ENCODE peak calls at places on chromosomes 16 and 17, in four cellular contexts. One of them, this sample, is unnamed. For H3K36me3, the result is how much of the 10 kb centered on the place peaks cover.

GRCh38 chr16:27450836-27451341 is 48.9 kb downstream of the IL21R start:
- DNase-seq in ovary: no peak
- DNase-seq in tibial artery: no peak
- DNase-seq in H1: no peak
- DNase-seq in this sample: peak

GRCh38 chr16:84638195-84638806 is 10.0 kb upstream of the KLHL36 start:
- DNase-seq in ovary: no peak
- DNase-seq in tibial artery: no peak
- DNase-seq in H1: no peak
- DNase-seq in this sample: no peak

GRCh38 chr17:62617894-62618472 is 9.5 kb upstream of the MRC2 start:
- DNase-seq in ovary: no peak
- DNase-seq in tibial artery: no peak
- DNase-seq in H1: no peak
- DNase-seq in this sample: peak

GRCh38 chr16:74868501-74868900 is 93.9 kb upstream of the FA2H start:
- DNase-seq in ovary: no peak
- DNase-seq in tibial artery: no peak
- DNase-seq in H1: no peak
- DNase-seq in this sample: no peak

GRCh38 chr17:50048146-50048720 is 7.7 kb upstream of the ITGA3 start:
- DNase-seq in ovary: no peak
- DNase-seq in tibial artery: no peak
- DNase-seq in H1: no peak
- DNase-seq in this sample: no peak

GRCh38 chr16:72749091-72749490 is 298.8 kb downstream of the ZFHX3 start:
- DNase-seq in ovary: no peak
- DNase-seq in tibial artery: no peak
- DNase-seq in H1: no peak
- DNase-seq in this sample: no peak

GRCh38 chr17:61997649-61998048 is 67.4 kb downstream of the MED13 start:
- DNase-seq in ovary: no peak
- DNase-seq in tibial artery: no peak
- DNase-seq in H1: no peak
- DNase-seq in this sample: no peak

GRCh38 chr16:50585331-50585776 is 37.2 kb downstream of the NKD1 start:
- DNase-seq in ovary: peak
- DNase-seq in tibial artery: peak
- DNase-seq in H1: no peak
- DNase-seq in this sample: no peak

GRCh38 chr16:17359778-17360177 is 111.0 kb downstream of the XYLT1 start:
- DNase-seq in ovary: no peak
- DNase-seq in tibial artery: no peak
- DNase-seq in H1: no peak
- DNase-seq in this sample: no peak

GRCh38 chr16:1929578-1930337 is 11.5 kb upstream of the HS3ST6 start:
- DNase-seq in ovary: peak
- DNase-seq in tibial artery: peak
- DNase-seq in H1: peak
- DNase-seq in this sample: peak

GRCh38 chr17:71494045-71494444 is 626.8 kb upstream of the SOX9 start:
- DNase-seq in ovary: no peak
- DNase-seq in tibial artery: no peak
- DNase-seq in H1: no peak
- DNase-seq in this sample: no peak

GRCh38 chr17:59329558-59330313 is 1.7 kb upstream of the YPEL2 start:
- DNase-seq in ovary: peak
- DNase-seq in tibial artery: peak
- DNase-seq in H1: peak
- DNase-seq in this sample: peak

GRCh38 chr17:8789743-8790142 is 9.4 kb downstream of the MFSD6L start:
- DNase-seq in ovary: no peak
- DNase-seq in tibial artery: no peak
- DNase-seq in H1: no peak
- DNase-seq in this sample: peak

GRCh38 chr17:56835259-56835575 is 1.3 kb downstream of the DGKE start:
- DNase-seq in ovary: no peak
- DNase-seq in tibial artery: no peak
- DNase-seq in H1: no peak
- DNase-seq in this sample: no peak

GRCh38 chr16:8647721-8648318 is 26.3 kb downstream of the METTL22 start:
- DNase-seq in ovary: no peak
- DNase-seq in tibial artery: no peak
- DNase-seq in H1: no peak
- DNase-seq in this sample: no peak

GRCh38 chr17:41455236-41455635 is 11.9 kb downstream of the KRT32 start:
- DNase-seq in ovary: no peak
- DNase-seq in tibial artery: no peak
- DNase-seq in H1: no peak
- DNase-seq in this sample: no peak

GRCh38 chr16:11610121-11610505 is 23.4 kb upstream of the LITAF start:
- DNase-seq in ovary: no peak
- DNase-seq in tibial artery: no peak
- DNase-seq in H1: no peak
- DNase-seq in this sample: no peak

GRCh38 chr16:12658506-12658905 is 145.2 kb downstream of the CPPED1 start:
- DNase-seq in ovary: no peak
- DNase-seq in tibial artery: no peak
- DNase-seq in H1: no peak
- DNase-seq in this sample: no peak

GRCh38 chr17:14756469-14756868 is 455.6 kb downstream of the HS3ST3B1 start:
- DNase-seq in ovary: no peak
- DNase-seq in tibial artery: no peak
- DNase-seq in H1: no peak
- DNase-seq in this sample: no peak

GRCh38 chr16:80739523-80739922 is 64.9 kb downstream of the CDYL2 start:
- DNase-seq in ovary: no peak
- DNase-seq in tibial artery: no peak
- DNase-seq in H1: no peak
- DNase-seq in this sample: no peak

GRCh38 chr17:48181653-48182052 is 74.1 kb downstream of the SNX11 start:
- DNase-seq in ovary: no peak
- DNase-seq in tibial artery: no peak
- DNase-seq in H1: no peak
- DNase-seq in this sample: peak

GRCh38 chr16:30183236-30183960 is at the start of gene CORO1A:
- DNase-seq in ovary: peak
- DNase-seq in tibial artery: peak
- DNase-seq in H1: peak
- DNase-seq in this sample: peak

GRCh38 chr17:29615492-29616299 is 7.0 kb downstream of the CORO6 start:
- DNase-seq in ovary: peak
- DNase-seq in tibial artery: peak
- DNase-seq in H1: peak
- DNase-seq in this sample: peak

GRCh38 chr17:2374549-2375285 is 26.1 kb downstream of the MNT start:
- DNase-seq in ovary: no peak
- DNase-seq in tibial artery: no peak
- DNase-seq in H1: no peak
- DNase-seq in this sample: no peak
- H3K36me3 ChIP-seq in ovary: under half
- H3K36me3 ChIP-seq in tibial artery: half or more
- H3K36me3 ChIP-seq in H1: under half
- H3K36me3 ChIP-seq in this sample: under half

DNA sequence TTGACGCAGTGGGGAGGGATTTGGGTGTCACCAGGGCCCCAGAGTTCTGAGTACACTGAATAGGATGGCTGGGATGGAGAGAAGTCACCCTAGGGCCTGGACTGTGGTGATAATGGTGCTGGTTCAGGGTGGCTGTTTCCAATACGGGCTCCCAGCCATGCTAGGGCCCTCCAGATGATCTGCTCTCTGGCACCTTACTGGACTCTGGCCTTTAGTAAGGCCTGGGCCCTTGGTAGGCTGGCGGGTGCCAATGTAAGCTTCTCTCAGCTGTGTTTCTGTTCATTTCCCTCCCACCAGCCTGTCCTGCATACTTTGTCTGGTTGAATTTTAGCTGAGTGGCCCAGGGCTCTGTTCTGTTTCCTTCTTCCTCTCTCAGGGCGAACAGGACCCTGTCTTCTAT is 2.8 kb downstream of the PLA2G15 start:
- DNase-seq in ovary: no peak
- DNase-seq in tibial artery: no peak
- DNase-seq in H1: no peak
- DNase-seq in this sample: no peak
- H3K4me3 ChIP-seq in ovary: no peak
- H3K4me3 ChIP-seq in tibial artery: no peak
- H3K4me3 ChIP-seq in H1: no peak
- H3K4me3 ChIP-seq in this sample: no peak

DNA sequence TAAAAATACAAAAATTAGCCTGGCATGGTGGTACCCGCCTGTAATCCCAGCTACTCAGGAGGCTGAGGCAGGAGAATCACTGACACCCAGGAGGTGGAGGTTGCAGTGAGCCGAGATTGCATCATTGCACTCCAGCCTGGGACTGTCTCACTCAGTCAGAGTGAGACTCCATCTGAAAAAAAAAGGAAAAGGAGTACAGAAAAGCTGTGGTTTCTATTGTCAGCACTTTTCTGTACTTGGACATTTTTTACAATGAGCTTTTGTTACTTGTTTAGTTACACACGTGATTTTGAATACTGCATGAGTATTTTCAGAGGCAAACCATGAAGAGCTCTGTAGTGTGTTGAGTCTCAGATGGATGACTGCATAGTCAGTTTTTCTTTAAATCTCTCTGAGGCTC is 26.3 kb downstream of the ZC3H18 start:
- DNase-seq in ovary: no peak
- DNase-seq in tibial artery: no peak
- DNase-seq in H1: no peak
- DNase-seq in this sample: no peak
- H3K36me3 ChIP-seq in ovary: under half
- H3K36me3 ChIP-seq in tibial artery: under half
- H3K36me3 ChIP-seq in H1: under half
- H3K36me3 ChIP-seq in this sample: under half

DNA sequence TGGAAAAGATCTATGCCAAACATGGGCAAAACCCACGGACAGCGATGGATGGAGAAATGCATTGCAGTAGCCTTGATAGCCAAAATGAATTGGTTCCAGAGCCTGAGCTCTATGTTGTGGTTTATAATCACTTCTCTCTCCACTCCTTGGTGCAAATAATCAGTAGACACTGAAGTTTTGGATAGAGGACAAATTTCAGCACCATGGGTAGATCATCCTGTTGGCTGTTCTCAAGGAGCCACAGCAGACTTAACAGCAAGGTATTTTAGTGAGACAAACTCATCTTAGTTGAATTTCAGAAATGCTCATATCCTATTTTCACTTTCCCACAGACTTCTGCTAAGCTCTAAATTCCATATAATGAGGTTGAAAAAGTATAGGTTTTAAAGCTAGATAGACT is 88.3 kb upstream of the CCL1 start:
- DNase-seq in ovary: no peak
- DNase-seq in tibial artery: no peak
- DNase-seq in H1: no peak
- DNase-seq in this sample: no peak
- H3K4me3 ChIP-seq in ovary: no peak
- H3K4me3 ChIP-seq in tibial artery: no peak
- H3K4me3 ChIP-seq in H1: no peak
- H3K4me3 ChIP-seq in this sample: no peak

GRCh38 chr16:47236716-47237115 is 93.0 kb upstream of the NETO2 start:
- DNase-seq in ovary: no peak
- DNase-seq in tibial artery: no peak
- DNase-seq in H1: no peak
- DNase-seq in this sample: peak
- H3K36me3 ChIP-seq in ovary: under half
- H3K36me3 ChIP-seq in tibial artery: under half
- H3K36me3 ChIP-seq in H1: under half
- H3K36me3 ChIP-seq in this sample: under half

DNA sequence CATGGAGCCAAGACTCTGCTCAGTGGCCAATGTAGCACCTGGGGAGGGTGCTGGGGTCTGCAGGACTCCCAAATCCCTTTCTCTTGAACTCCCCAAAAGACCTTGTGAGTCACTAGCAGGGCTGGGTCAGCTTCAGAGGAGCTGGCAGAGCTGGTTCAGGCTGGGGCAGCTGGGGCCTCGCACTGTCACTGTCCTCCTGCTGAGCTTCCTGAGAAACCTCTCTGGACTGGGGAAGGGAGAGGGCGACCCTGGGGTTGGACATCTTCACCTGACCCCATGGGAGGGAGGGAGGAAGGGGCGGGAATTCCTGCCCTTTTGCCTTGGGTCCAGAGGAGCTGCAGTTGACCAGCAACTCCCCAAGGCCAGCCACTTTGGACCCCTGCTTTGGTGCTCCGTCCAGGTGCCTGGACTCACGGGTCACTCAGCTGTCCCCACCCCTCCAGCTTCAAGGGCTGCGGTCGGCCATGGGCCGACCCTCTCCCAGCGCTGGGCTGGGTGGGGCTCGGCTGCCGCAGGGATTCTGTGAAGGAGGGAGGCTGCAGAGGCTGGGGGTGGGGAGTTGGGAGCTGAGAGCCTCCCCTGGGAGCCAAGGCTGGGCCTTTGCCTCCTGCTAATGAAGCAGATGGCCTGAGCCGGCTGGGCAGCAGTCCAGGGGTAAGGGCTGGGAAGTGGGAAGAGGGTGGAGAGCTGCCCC is 9.2 kb downstream of the FMNL1 start:
- DNase-seq in ovary: no peak
- DNase-seq in tibial artery: no peak
- DNase-seq in H1: no peak
- DNase-seq in this sample: peak
- H3K4me3 ChIP-seq in ovary: no peak
- H3K4me3 ChIP-seq in tibial artery: no peak
- H3K4me3 ChIP-seq in H1: no peak
- H3K4me3 ChIP-seq in this sample: no peak

This sample was measured in H7.